ENCODE peak calls at places on chromosomes 6 and 20, in four cellular contexts. U is HepG2, H is SK-N-SH, Z is H1. M is an unnamed sample.

GRCh38 chr20:21272279-21272678 is 30.9 kb upstream of the XRN2 start:
- DNase-seq in Z (no peak), H (no peak), U (no peak), M (no peak)

GRCh38 chr20:61588356-61589054 is 336.4 kb downstream of the CDH4 start:
- DNase-seq in H (no peak), Z (no peak), U (no peak), M (no peak)

GRCh38 chr6:56022678-56023077 is 147.3 kb upstream of the BMP5 start:
- DNase-seq in Z (no peak), H (no peak), U (no peak), M (no peak)

GRCh38 chr6:152356659-152357058 is 280.5 kb downstream of the SYNE1 start:
- DNase-seq in H (no peak), Z (no peak), U (peak), M (peak)

GRCh38 chr20:20210327-20210726 is 157.6 kb upstream of the INSM1 start:
- DNase-seq in U (no peak), H (peak), Z (no peak), M (no peak)

GRCh38 chr6:157525918-157526425 is 145.0 kb downstream of the ZDHHC14 start:
- DNase-seq in Z (no peak), H (no peak), U (no peak), M (no peak)

GRCh38 chr20:36606171-36607116 is 865 bp downstream of the RAB5IF start:
- DNase-seq in H (no peak), U (peak), Z (no peak), M (no peak)

GRCh38 chr6:55902796-55903195 is 27.4 kb upstream of the BMP5 start:
- DNase-seq in Z (no peak), U (no peak), H (no peak), M (no peak)

GRCh38 chr6:169905041-169905807 is 153.8 kb downstream of the ERMARD start:
- DNase-seq in H (no peak), Z (no peak), U (no peak), M (no peak)

GRCh38 chr6:21360353-21360752 is 233.2 kb upstream of the SOX4 start:
- DNase-seq in U (no peak), H (no peak), Z (no peak), M (no peak)

GRCh38 chr6:105757512-105758200 is 328.5 kb upstream of the PRDM1 start:
- DNase-seq in U (peak), H (no peak), Z (no peak), M (no peak)

GRCh38 chr6:105759015-105759414 is 327.1 kb upstream of the PRDM1 start:
- DNase-seq in H (no peak), Z (no peak), U (no peak), M (no peak)

GRCh38 chr6:105753184-105754097 is 332.7 kb upstream of the PRDM1 start:
- DNase-seq in U (no peak), Z (no peak), H (no peak), M (no peak)

GRCh38 chr6:105759946-105760345 is 326.2 kb upstream of the PRDM1 start:
- DNase-seq in U (no peak), Z (no peak), H (no peak), M (no peak)

GRCh38 chr6:105755885-105756284 is 330.3 kb upstream of the PRDM1 start:
- DNase-seq in Z (no peak), H (no peak), U (no peak), M (no peak)
- TF ChIP-seq TAF1 in Z (no peak), H (no peak), U (no peak), M (no peak)

GRCh38 chr6:39772559-39773283 is 19.5 kb upstream of the DAAM2 start:
- DNase-seq in U (no peak), Z (no peak), H (no peak), M (no peak)
- TF ChIP-seq POLR2AphosphoS5 in U (no peak), Z (no peak), H (no peak), M (no peak)

DNA sequence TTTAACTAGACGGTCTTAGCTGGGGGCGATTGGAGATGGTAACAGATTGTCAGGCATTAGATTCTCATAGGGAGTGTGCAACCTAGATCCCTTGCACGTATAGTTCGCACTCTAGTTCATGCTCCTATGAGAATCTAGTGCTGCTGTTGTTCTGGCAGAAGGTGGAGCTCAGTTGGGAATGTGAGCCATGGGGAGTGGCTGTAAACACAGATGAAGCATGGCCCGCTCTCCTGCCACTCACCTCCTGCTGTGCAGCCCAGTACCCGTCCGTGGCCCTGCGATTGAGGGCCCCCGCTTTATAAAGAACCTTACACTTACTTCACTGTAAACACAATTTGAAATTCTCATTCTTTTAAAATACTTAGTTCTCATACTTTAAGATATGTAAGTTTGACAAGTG is 339.4 kb downstream of the CDH26 start:
- DNase-seq in Z (no peak), H (no peak), U (no peak), M (no peak)
- TF ChIP-seq TAF1 in Z (no peak), H (no peak), U (no peak), M (no peak)

GRCh38 chr6:137043710-137044365 is 927 bp downstream of the IL20RA start:
- DNase-seq in H (no peak), U (no peak), Z (no peak), M (peak)
- TF ChIP-seq POLR2AphosphoS5 in H (no peak), U (no peak), Z (no peak), M (no peak)

GRCh38 chr20:45899041-45899835 is 8.1 kb downstream of the CTSA start:
- DNase-seq in U (no peak), Z (no peak), H (no peak), M (no peak)

GRCh38 chr20:45904583-45905504 is 7.1 kb downstream of the PLTP start:
- DNase-seq in Z (no peak), H (no peak), U (no peak), M (no peak)

GRCh38 chr20:45905505-45906079 is 6.4 kb downstream of the PLTP start:
- DNase-seq in Z (no peak), H (no peak), U (peak), M (no peak)

GRCh38 chr20:45898285-45898684 is 7.2 kb downstream of the CTSA start:
- DNase-seq in H (no peak), U (no peak), Z (no peak), M (no peak)

GRCh38 chr20:45902199-45902701 is 9.7 kb downstream of the PLTP start:
- DNase-seq in Z (no peak), H (no peak), U (no peak), M (no peak)
- TF ChIP-seq TAF1 in Z (no peak), H (no peak), U (no peak), M (no peak)

GRCh38 chr20:51656726-51657260 is 111.4 kb downstream of the ATP9A start:
- DNase-seq in H (no peak), Z (no peak), U (no peak), M (no peak)

GRCh38 chr20:51659491-51660050 is 108.6 kb downstream of the ATP9A start:
- DNase-seq in U (no peak), H (no peak), Z (no peak), M (no peak)

GRCh38 chr20:51665543-51666118 is 102.6 kb downstream of the ATP9A start:
- DNase-seq in U (no peak), Z (no peak), H (no peak), M (no peak)

GRCh38 chr20:51661609-51662178 is 106.5 kb downstream of the ATP9A start:
- DNase-seq in H (no peak), Z (no peak), U (peak), M (no peak)

DNA sequence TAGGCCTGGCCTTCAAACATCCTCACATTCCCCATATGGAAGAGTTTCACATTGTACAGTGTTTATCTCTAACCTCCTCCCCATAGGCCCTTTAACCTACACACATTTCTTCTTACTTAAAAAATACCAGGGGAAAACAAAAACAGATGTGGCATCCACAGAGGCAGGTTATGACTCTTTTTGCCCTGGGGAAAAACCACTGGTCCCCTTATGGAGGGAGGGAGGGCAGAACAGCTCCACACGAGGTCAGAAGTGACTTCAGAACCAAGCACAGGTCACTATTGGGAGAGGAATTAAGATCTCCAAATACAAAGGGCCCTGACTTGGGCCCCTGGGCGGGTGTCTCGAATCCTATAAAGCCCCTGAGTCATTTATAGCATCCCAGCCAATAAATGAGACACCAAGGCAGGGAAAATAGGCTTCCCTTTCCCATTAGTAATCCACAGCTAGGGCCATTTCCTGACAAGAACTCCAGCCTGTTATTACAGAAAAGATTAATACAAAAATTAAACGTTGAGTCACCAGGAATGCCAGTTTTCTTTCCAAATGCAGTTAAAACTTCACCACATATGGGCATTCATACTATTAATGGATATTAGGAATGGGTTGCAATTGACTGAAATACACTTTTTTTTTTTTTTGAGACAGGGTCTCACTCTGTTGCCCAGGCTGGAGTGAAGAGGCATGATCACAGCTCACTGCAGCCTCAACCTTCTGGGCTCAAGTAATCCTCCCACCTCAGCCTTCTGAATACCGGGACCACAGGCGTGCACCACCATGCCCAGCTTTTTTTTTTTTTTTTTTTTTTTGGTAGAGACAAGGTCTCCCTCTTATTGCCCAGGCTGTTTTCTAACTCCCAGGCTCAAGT is 107.2 kb downstream of the ATP9A start:
- DNase-seq in H (peak), Z (no peak), U (no peak), M (no peak)
- TF ChIP-seq POLR2AphosphoS5 in H (peak), Z (no peak), U (no peak), M (no peak)

GRCh38 chr20:40961686-40962640 is 66.7 kb upstream of the TOP1 start:
- DNase-seq in H (no peak), U (no peak), Z (no peak), M (no peak)
- TF ChIP-seq TAF1 in H (no peak), U (no peak), Z (no peak), M (no peak)

DNA sequence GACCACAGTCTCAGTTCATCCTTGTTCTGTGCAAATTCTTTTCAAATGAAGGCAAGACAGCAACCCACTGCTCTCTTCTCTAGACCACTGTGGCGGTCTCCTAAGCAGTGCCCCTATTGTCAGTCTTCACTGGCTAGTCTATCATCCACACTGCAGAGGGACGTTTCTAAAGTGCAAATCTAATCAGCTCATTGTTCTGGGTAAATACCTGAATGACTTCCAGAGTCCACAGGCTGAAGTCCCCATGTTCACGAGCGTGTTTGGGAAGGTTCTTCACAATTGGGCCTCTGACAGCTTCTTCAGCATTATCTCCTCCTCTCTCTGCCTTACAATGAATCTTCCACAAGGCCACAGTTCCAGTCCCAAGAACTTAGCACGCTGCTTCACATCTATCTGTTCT is 73.2 kb downstream of the LAMA4 start:
- DNase-seq in H (no peak), Z (no peak), U (no peak), M (no peak)
- TF ChIP-seq POLR2AphosphoS5 in H (no peak), Z (no peak), U (no peak), M (no peak)

DNA sequence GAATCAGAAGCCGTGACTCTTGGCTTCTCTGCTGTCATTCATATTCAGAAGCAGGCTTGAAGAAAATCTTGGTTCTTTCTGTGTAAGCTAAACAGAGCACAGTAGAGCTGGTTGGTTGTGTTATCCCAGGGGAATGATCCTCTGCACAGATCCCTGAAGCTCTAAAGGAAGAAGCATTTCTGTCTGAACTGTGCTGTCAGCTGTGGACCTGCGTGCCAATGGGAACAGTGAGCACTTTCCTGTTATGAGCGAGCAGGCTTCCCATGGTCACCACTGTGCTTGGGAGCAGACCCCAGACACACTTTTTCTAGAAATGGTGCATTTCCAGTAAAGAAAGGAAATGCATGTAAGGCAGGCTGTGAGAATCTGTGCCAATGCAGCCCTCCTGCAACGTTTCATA is 490.2 kb downstream of the EPM2A start:
- DNase-seq in H (no peak), Z (no peak), U (no peak), M (no peak)
- TF ChIP-seq TAF1 in H (no peak), Z (no peak), U (no peak), M (no peak)

GRCh38 chr20:40757087-40757486 is 68.1 kb upstream of the MAFB start:
- DNase-seq in U (no peak), H (no peak), Z (no peak), M (no peak)
- TF ChIP-seq POLR2AphosphoS5 in U (no peak), H (no peak), Z (no peak), M (no peak)